ENCODE peak calls at places on chromosomes 4 and X, in seven cellular contexts. A is choroid plexus epithelial cell, B is neural crest cell, R is spleen, F is GM12865, L is heart left ventricle, J is foreskin fibroblast. X is an unnamed sample.

GRCh38 chrX:747176-747575 is 116.6 kb downstream of the SHOX start:
- DNase-seq in A (no peak), B (no peak), R (peak), F (no peak), L (no peak), J (no peak), X (no peak)

GRCh38 chr4:167023359-167023925 is 210.9 kb downstream of the SPOCK3 start:
- DNase-seq in A (no peak), B (no peak), R (no peak), F (peak), L (no peak), J (no peak), X (no peak)

GRCh38 chr4:25223770-25224375 is 10.0 kb upstream of the PI4K2B start:
- DNase-seq in A (peak), B (peak), R (no peak), F (peak), L (no peak), J (peak), X (peak)

GRCh38 chr4:37685211-37685725 is 908 bp downstream of the RELL1 start:
- DNase-seq in A (peak), B (no peak), R (no peak), F (peak), L (peak), J (peak), X (peak)

GRCh38 chr4:87356832-87357526 is 34.0 kb downstream of the HSD17B11 start:
- DNase-seq in A (no peak), B (no peak), R (no peak), F (no peak), L (no peak), J (no peak), X (no peak)

GRCh38 chrX:44245730-44246129 is 97.7 kb downstream of the EFHC2 start:
- DNase-seq in A (no peak), B (no peak), R (no peak), F (no peak), L (no peak), J (no peak), X (no peak)

GRCh38 chr4:80913381-80913780 is 117.1 kb upstream of the BMP3 start:
- DNase-seq in A (no peak), B (no peak), R (no peak), F (peak), L (no peak), J (no peak), X (peak)

GRCh38 chrX:24513416-24513815 is 48.3 kb downstream of the PDK3 start:
- DNase-seq in A (no peak), B (no peak), R (no peak), F (peak), L (no peak), J (no peak), X (no peak)

GRCh38 chr4:117249333-117249732 is 164.0 kb upstream of the TRAM1L1 start:
- DNase-seq in A (no peak), B (no peak), R (no peak), F (peak), L (no peak), J (no peak), X (no peak)

GRCh38 chrX:99857455-99857854 is 552.6 kb downstream of the PCDH19 start:
- DNase-seq in A (no peak), B (no peak), R (no peak), F (no peak), L (no peak), J (no peak), X (no peak)

GRCh38 chrX:68238568-68238967 is 194.7 kb downstream of the OPHN1 start:
- DNase-seq in A (no peak), B (no peak), R (no peak), F (peak), L (no peak), J (no peak), X (no peak)

GRCh38 chr4:56828784-56829535 is 7.5 kb upstream of the SPINK2 start:
- DNase-seq in A (peak), B (no peak), R (no peak), F (peak), L (no peak), J (peak), X (peak)

GRCh38 chr4:8528713-8529112 is 51.5 kb upstream of the GPR78 start:
- DNase-seq in A (peak), B (no peak), R (no peak), F (peak), L (no peak), J (peak), X (peak)

GRCh38 chr4:189870835-189871234 is 69.8 kb upstream of the FRG1 start:
- DNase-seq in A (no peak), B (no peak), R (no peak), F (no peak), L (no peak), J (no peak), X (no peak)

GRCh38 chr4:184337907-184338306 is 120.2 kb upstream of the ENPP6 start:
- DNase-seq in A (no peak), B (no peak), R (no peak), F (no peak), L (no peak), J (no peak), X (no peak)

GRCh38 chr4:187135878-187136277 is 412.2 kb upstream of the FAT1 start:
- DNase-seq in A (no peak), B (no peak), R (no peak), F (no peak), L (no peak), J (no peak), X (no peak)

DNA sequence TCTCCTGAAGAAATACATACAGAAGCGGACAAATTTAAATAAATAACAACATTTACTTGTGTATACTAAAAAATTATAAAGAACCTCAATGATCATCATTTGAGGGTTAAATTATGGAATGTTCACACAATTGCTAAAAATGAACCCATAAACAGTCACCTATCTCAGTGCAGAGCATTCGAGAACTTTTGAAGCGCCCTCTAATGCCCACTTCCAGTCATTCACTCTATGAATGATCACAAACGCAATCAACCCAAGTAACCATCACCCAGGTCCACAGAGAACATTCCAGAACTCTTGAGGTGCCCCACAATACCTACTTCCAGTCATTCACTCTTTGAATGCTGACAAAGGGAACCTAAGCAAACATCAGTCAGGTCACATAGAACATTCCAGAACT is 103.5 kb upstream of the PLAC1 start:
- DNase-seq in A (peak), B (no peak), R (no peak), F (peak), L (no peak), J (peak), X (no peak)
- TF ChIP-seq CTCF in A (peak), B (peak), R (no peak), F (peak), L (peak), J (peak), X (peak)

DNA sequence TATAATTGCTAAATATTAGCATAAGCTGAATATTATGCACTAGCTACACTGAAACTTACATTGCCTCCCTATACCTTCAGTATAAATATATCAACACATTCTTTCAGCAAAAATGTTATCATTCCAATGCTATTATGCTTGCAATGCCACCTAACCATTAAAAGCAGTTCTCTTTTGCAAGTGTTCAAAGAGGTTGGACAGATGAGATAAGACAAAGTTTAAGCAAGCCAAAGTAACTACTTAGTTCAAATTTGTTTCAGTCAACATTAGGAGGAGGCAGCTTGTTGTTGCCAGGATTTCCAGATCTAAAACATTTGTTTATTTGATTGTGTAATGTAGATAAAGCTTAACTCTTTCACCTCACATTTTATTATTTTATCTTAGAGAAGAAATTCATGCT is 323.9 kb upstream of the FAM241A start:
- DNase-seq in A (no peak), B (no peak), R (no peak), F (no peak), L (no peak), J (no peak), X (no peak)
- TF ChIP-seq CTCF in A (no peak), B (no peak), R (no peak), F (no peak), L (no peak), J (no peak), X (no peak)

GRCh38 chr4:172895699-172896098 is 272.9 kb upstream of the GALNT7 start:
- DNase-seq in A (no peak), B (no peak), R (no peak), F (no peak), L (no peak), J (no peak), X (no peak)

GRCh38 chr4:172887959-172888358 is 280.7 kb upstream of the GALNT7 start:
- DNase-seq in A (no peak), B (no peak), R (no peak), F (no peak), L (no peak), J (no peak), X (no peak)

GRCh38 chr4:172897046-172897445 is 271.6 kb upstream of the GALNT7 start:
- DNase-seq in A (no peak), B (no peak), R (no peak), F (no peak), L (no peak), J (no peak), X (no peak)

GRCh38 chr4:172892300-172892699 is 276.3 kb upstream of the GALNT7 start:
- DNase-seq in A (peak), B (no peak), R (no peak), F (peak), L (no peak), J (peak), X (peak)
- TF ChIP-seq CTCF in A (peak), B (peak), R (no peak), F (peak), L (no peak), J (peak), X (peak)

GRCh38 chrX:115560978-115561604 is at the start of gene PLS3:
- DNase-seq in A (peak), B (peak), R (peak), F (peak), L (peak), J (peak), X (peak)

GRCh38 chrX:115560211-115560977 is 580 bp upstream of the PLS3 start:
- DNase-seq in A (peak), B (no peak), R (no peak), F (no peak), L (no peak), J (peak), X (peak)

GRCh38 chrX:115562492-115562872 is 1.5 kb downstream of the PLS3 start:
- DNase-seq in A (peak), B (peak), R (no peak), F (no peak), L (peak), J (peak), X (peak)

GRCh38 chrX:115563633-115564182 is 2.7 kb downstream of the PLS3 start:
- DNase-seq in A (peak), B (no peak), R (no peak), F (no peak), L (no peak), J (no peak), X (peak)

DNA sequence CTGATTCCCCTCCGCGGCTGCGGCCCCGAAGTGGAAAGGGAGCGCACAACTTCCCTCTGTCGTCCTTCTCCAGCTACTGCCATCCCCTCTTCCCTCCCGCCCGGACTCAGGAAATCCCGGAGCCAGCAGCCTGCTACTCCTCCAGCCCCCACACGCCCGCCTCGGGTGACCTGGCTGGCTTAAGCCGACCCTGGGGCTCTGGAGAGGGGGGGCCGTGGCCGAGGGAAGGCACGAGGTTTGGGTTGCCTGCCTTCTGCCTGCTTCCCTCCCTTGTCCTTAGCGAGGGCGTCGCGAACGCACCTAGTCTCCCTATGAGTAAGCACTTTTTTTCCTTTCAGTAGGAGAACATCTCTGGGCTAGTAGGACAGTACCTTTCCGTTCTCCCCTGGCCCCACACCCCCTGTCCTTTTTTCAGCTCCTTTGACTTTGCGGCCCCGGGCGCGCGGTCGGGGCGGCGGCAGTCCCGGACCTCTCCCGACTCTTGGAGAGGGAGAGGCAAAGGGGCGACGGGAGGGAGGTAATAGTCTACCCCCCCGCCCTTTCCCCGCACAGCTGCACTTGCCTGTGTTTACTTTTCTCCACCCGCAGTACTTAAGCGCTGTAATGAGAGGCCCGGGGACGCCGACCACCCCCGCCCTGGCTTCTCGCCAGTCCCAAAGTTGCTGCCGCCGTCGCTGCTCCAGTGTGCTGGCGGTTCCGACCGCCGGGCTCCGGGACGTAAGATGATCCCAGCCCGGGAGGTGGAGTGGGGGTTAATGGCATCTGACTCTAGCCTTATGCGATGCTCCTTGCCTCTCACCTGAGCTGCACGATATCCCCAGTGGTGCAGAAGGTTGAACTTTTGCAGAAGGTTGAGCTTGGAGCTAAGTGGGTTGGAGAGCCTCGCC is 874 bp downstream of the PLS3 start:
- DNase-seq in A (peak), B (peak), R (no peak), F (peak), L (peak), J (peak), X (peak)
- TF ChIP-seq CTCF in A (peak), B (no peak), R (no peak), F (no peak), L (no peak), J (no peak), X (peak)

GRCh38 chrX:135480076-135480475 is 40.4 kb upstream of the INTS6L start:
- DNase-seq in A (no peak), B (no peak), R (no peak), F (no peak), L (no peak), J (no peak), X (no peak)

GRCh38 chrX:135481696-135482179 is 38.7 kb upstream of the INTS6L start:
- DNase-seq in A (no peak), B (no peak), R (no peak), F (no peak), L (no peak), J (no peak), X (no peak)

GRCh38 chrX:135476378-135476777 is 44.1 kb upstream of the INTS6L start:
- DNase-seq in A (no peak), B (no peak), R (no peak), F (no peak), L (no peak), J (no peak), X (no peak)

DNA sequence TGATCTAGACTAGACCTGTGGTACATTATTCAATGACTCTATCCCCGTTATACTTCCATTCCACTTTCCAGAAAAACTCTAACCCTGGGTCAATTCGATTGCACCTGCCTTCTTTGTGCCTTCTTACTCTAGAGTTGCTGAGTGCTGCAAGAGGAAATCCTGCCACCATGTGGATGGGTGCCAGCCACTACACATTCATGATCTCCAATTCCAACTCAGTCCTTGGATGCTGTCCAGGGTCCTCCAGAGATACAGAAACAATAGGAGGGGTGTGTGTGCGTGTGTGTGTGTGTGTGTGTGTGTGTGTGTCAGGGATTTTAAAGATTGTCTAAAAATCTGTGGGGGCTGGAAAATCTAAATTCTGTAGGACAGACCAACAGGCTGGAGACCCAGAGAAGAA is 42.9 kb upstream of the INTS6L start:
- DNase-seq in A (peak), B (peak), R (no peak), F (peak), L (peak), J (peak), X (peak)
- TF ChIP-seq CTCF in A (peak), B (peak), R (no peak), F (peak), L (peak), J (no peak), X (peak)

GRCh38 chrX:57977992-57978391 is 67.7 kb upstream of the ZXDA start:
- DNase-seq in A (no peak), B (no peak), R (no peak), F (no peak), L (no peak), J (no peak), X (no peak)
- TF ChIP-seq CTCF in A (no peak), B (no peak), R (no peak), F (no peak), L (peak), J (no peak), X (no peak)

GRCh38 chrX:32116047-32116446 is 1044.2 kb upstream of the FTHL17 start:
- DNase-seq in A (peak), B (no peak), R (no peak), F (no peak), L (no peak), J (no peak), X (peak)
- TF ChIP-seq CTCF in A (peak), B (no peak), R (no peak), F (no peak), L (no peak), J (no peak), X (no peak)

DNA sequence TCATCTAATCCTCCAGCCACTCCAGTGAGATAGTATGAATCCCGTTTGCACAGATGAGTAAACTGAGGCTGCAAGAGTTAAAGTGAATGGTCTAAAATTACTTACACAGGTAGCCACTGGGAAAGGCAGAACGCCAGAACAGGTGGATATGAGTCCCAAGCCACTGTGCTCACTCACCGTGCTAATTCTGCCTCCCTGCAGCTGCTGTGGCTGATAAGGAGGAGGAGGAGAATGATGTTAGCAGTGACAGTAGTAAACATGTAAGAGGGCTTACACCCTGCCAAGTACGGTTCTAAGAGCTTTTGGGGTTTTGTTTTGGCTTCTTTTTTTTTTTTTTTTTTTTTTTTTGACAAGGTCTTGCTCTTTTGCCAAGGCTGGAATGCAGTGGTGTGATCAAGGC is 90.5 kb upstream of the PRPS2 start:
- DNase-seq in A (no peak), B (no peak), R (no peak), F (no peak), L (no peak), J (no peak), X (no peak)
- TF ChIP-seq CTCF in A (no peak), B (no peak), R (no peak), F (no peak), L (no peak), J (no peak), X (no peak)

X was measured in cardiac fibroblast.